ENCODE peak calls at places on chromosomes 13 and 19, in eight cellular contexts. B is occipital lobe; R is Right ventricle myocardium superior; V is frontal cortex; K is HEK293T; P is T-helper 2 cell; H is activated T-helper 9 cell treated with anti-CD3 and anti-CD28 coated beads, Interleukin-2, amount 50 U/mL, for 16 hours; Q is cerebellar cortex. E is an unnamed sample.

GRCh38 chr19:3119782-3120380 is 16.0 kb upstream of the GNA15 start:
- DNase-seq in B (no peak), R (no peak), V (peak; percentile 56), K (no peak), P (no peak), H (no peak), Q (no peak), E (no peak)

GRCh38 chr19:1862424-1863307 is 713 bp downstream of the KLF16 start:
- DNase-seq in B (no peak), R (no peak), V (no peak), K (peak; percentile 63), P (no peak), H (peak; percentile 43), Q (no peak), E (no peak)

GRCh38 chr19:6250024-6250605 is 29.7 kb downstream of the MLLT1 start:
- DNase-seq in B (no peak), R (no peak), V (no peak), K (no peak), P (no peak), H (no peak), Q (no peak), E (no peak)

GRCh38 chr19:33569822-33570221 is 48.2 kb upstream of the PEPD start:
- DNase-seq in B (no peak), R (no peak), V (no peak), K (no peak), P (no peak), H (no peak), Q (no peak), E (no peak)

GRCh38 chr13:113648218-113648615 is 9.8 kb downstream of the ATP4B start:
- DNase-seq in B (no peak), R (peak; percentile 35), V (no peak), K (no peak), P (no peak), H (no peak), Q (no peak), E (no peak)

GRCh38 chr19:2302319-2303208 is 5.4 kb downstream of the LINGO3 start:
- DNase-seq in B (no peak), R (peak; percentile 74), V (peak; percentile 54), K (no peak), P (no peak), H (no peak), Q (no peak), E (no peak)

GRCh38 chr19:39093761-39094160 is 9.6 kb downstream of the ACP7 start:
- DNase-seq in B (no peak), R (no peak), V (no peak), K (no peak), P (no peak), H (no peak), Q (no peak), E (no peak)

GRCh38 chr19:40198272-40198990 is 7.2 kb downstream of the MAP3K10 start:
- DNase-seq in B (no peak), R (no peak), V (no peak), K (no peak), P (no peak), H (no peak), Q (no peak), E (no peak)

GRCh38 chr19:7832781-7833180 is 2.8 kb downstream of the EVI5L start:
- DNase-seq in B (no peak), R (no peak), V (no peak), K (no peak), P (no peak), H (no peak), Q (no peak), E (no peak)

GRCh38 chr19:19134687-19135158 is 3.6 kb downstream of the TMEM161A start:
- DNase-seq in B (no peak), R (peak; percentile 87), V (no peak), K (peak; percentile 70), P (no peak), H (no peak), Q (no peak), E (no peak)

GRCh38 chr19:7917292-7918061 is 2.7 kb upstream of the SNAPC2 start:
- DNase-seq in B (peak; percentile 36), R (peak; percentile 73), V (peak; percentile 68), K (no peak), P (no peak), H (peak; percentile 40), Q (peak; percentile 65), E (no peak)

GRCh38 chr19:33432408-33433170 is 59.1 kb downstream of the CEBPG start:
- DNase-seq in B (no peak), R (peak; percentile 16), V (no peak), K (no peak), P (no peak), H (no peak), Q (no peak), E (no peak)

GRCh38 chr19:40348961-40349507 is 539 bp downstream of the PLD3 start:
- DNase-seq in B (peak; percentile 28), R (no peak), V (no peak), K (no peak), P (no peak), H (no peak), Q (peak; percentile 80), E (peak; percentile 30)

GRCh38 chr13:75181906-75182305 is 300.1 kb downstream of the TBC1D4 start:
- DNase-seq in B (no peak), R (no peak), V (no peak), K (no peak), P (no peak), H (no peak), Q (peak; percentile 29), E (no peak)

E was measured in hippocampal formation.